ENCODE peak calls at places on chromosomes 6 and 20, in nine cellular contexts. Z, B, P, J, W, F, A, X and H are unnamed samples.

GRCh38 chr20:16097788-16098187 is 475.5 kb downstream of the KIF16B start:
- DNase-seq in A (no peak), F (no peak), W (no peak), Z (no peak), P (no peak), X (no peak), J (no peak), B (no peak), H (no peak)

GRCh38 chr6:32840604-32841246 is 2.2 kb upstream of the TAP2 start:
- DNase-seq in A (no peak), J (no peak), B (peak; percentile 64), P (no peak), Z (no peak), W (no peak), F (no peak), X (no peak), H (no peak)

GRCh38 chr20:62367136-62367482 is at the start of gene LAMA5:
- DNase-seq in W (peak; percentile 79), J (no peak), X (no peak), B (no peak), P (no peak), Z (no peak), A (no peak), F (peak; percentile 54), H (peak; percentile 70)

GRCh38 chr6:148457843-148458159 is 115.2 kb downstream of the SASH1 start:
- DNase-seq in X (no peak), F (no peak), P (no peak), B (no peak), J (no peak), W (no peak), A (no peak), Z (no peak), H (no peak)

GRCh38 chr20:51930775-51931174 is 128.5 kb upstream of the SALL4 start:
- DNase-seq in Z (no peak), X (peak; percentile 31), W (no peak), J (no peak), F (no peak), B (no peak), P (no peak), A (no peak), H (no peak)

GRCh38 chr6:91710356-91710755 is 1123.5 kb upstream of the MAP3K7 start:
- DNase-seq in J (no peak), Z (no peak), B (no peak), X (no peak), A (no peak), P (no peak), W (no peak), F (no peak), H (no peak)

GRCh38 chr6:154615483-154616025 is 105.1 kb upstream of the CNKSR3 start:
- DNase-seq in X (peak; percentile 62), J (peak; percentile 7), B (no peak), F (peak; percentile 90), P (no peak), A (no peak), W (peak; percentile 19), Z (no peak), H (peak; percentile 77)

GRCh38 chr6:8130399-8130798 is 28.1 kb upstream of the EEF1E1 start:
- DNase-seq in J (no peak), Z (no peak), A (no peak), P (no peak), F (no peak), B (no peak), X (no peak), W (no peak), H (no peak)

GRCh38 chr20:19433371-19434316 is 221.2 kb downstream of the SLC24A3 start:
- DNase-seq in X (no peak), W (no peak), F (no peak), Z (no peak), B (no peak), J (no peak), P (no peak), A (no peak), H (no peak)

GRCh38 chr6:104682722-104683643 is 176.7 kb downstream of the HACE1 start:
- DNase-seq in B (no peak), X (peak; percentile 29), Z (peak; percentile 41), A (peak; percentile 21), F (peak; percentile 49), P (peak; percentile 68), J (no peak), W (peak; percentile 86), H (peak; percentile 75)

GRCh38 chr6:13450628-13451027 is 36.8 kb downstream of the GFOD1 start:
- DNase-seq in P (no peak), F (no peak), W (no peak), A (no peak), X (no peak), Z (no peak), B (no peak), J (no peak), H (no peak)

GRCh38 chr20:20457392-20458126 is 89.7 kb downstream of the INSM1 start:
- DNase-seq in A (no peak), F (peak; percentile 79), B (no peak), J (no peak), P (no peak), Z (no peak), X (peak; percentile 65), W (no peak), H (no peak)

GRCh38 chr6:31180500-31180899 is 10.0 kb upstream of the POU5F1 start:
- DNase-seq in F (no peak), Z (peak; percentile 62), A (no peak), B (peak; percentile 94), X (peak; percentile 93), P (peak; percentile 67), J (no peak), W (peak; percentile 95), H (peak; percentile 82)

GRCh38 chr20:62804632-62805364 is at the start of gene OGFR:
- DNase-seq in W (peak; percentile 71), X (no peak), Z (peak; percentile 65), B (no peak), P (peak; percentile 65), A (peak; percentile 71), J (no peak), F (peak; percentile 69), H (peak; percentile 82)

GRCh38 chr6:3835055-3835731 is 14.0 kb upstream of the FAM50B start:
- DNase-seq in A (no peak), W (peak; percentile 40), J (no peak), X (no peak), Z (no peak), B (peak; percentile 90), F (no peak), P (no peak), H (peak; percentile 64)

GRCh38 chr6:30530013-30530412 is 26.3 kb downstream of the GNL1 start:
- DNase-seq in P (no peak), W (no peak), F (no peak), A (no peak), B (no peak), X (no peak), J (no peak), Z (no peak), H (no peak)

GRCh38 chr6:157941101-157941863 is 40.4 kb upstream of the SYNJ2 start:
- DNase-seq in J (peak; percentile 91), F (no peak), W (no peak), P (no peak), A (no peak), B (no peak), X (no peak), Z (no peak), H (no peak)

GRCh38 chr6:16316741-16317251 is 78.4 kb downstream of the GMPR start:
- DNase-seq in Z (peak; percentile 61), B (no peak), A (no peak), P (no peak), X (peak; percentile 73), J (no peak), W (peak; percentile 75), F (no peak), H (no peak)

GRCh38 chr20:50957276-50957675 is 1.1 kb downstream of the DPM1 start:
- DNase-seq in W (no peak), F (no peak), Z (no peak), P (no peak), A (no peak), B (no peak), J (no peak), X (no peak), H (no peak)